ENCODE peak calls at places on chromosomes 4 and X, in seven cellular contexts. N is lung, U is Calu3, R is KG1, Z is GM13976, P is uterus, S is tibial nerve. D is an unnamed sample.

GRCh38 chr4:184370711-184371389 is 103.5 kb downstream of the IRF2 start:
- DNase-seq in Z (no peak), P (no peak), U (no peak), R (no peak), N (no peak), S (no peak), D (peak; percentile 1)

GRCh38 chr4:102569200-102569599 is 68.0 kb downstream of the NFKB1 start:
- DNase-seq in N (no peak), P (no peak), R (no peak), Z (no peak), S (no peak), U (no peak), D (no peak)

GRCh38 chr4:19888587-19888986 is 363.1 kb upstream of the SLIT2 start:
- DNase-seq in P (no peak), N (no peak), R (no peak), S (no peak), Z (no peak), U (no peak), D (no peak)

GRCh38 chr4:42654606-42655005 is 2.3 kb downstream of the ATP8A1 start:
- DNase-seq in S (peak; percentile 17), P (no peak), N (peak; percentile 69), U (peak; percentile 6), R (no peak), Z (peak; percentile 23), D (no peak)

GRCh38 chr4:128386761-128387599 is 99.4 kb upstream of the PGRMC2 start:
- DNase-seq in R (no peak), Z (no peak), U (peak; percentile 59), P (peak; percentile 96), N (peak; percentile 71), S (peak; percentile 86), D (peak; percentile 93)

GRCh38 chrX:69361286-69361926 is 142.7 kb upstream of the NALF2 start:
- DNase-seq in R (no peak), P (peak; percentile 25), S (no peak), Z (no peak), N (no peak), U (no peak), D (no peak)

GRCh38 chr4:84389406-84389805 is 109.7 kb downstream of the NKX6-1 start:
- DNase-seq in N (no peak), R (no peak), U (no peak), S (no peak), P (no peak), Z (no peak), D (no peak)

GRCh38 chr4:177450421-177451107 is 8.3 kb upstream of the AGA start:
- DNase-seq in S (no peak), P (no peak), R (no peak), U (no peak), Z (no peak), N (no peak), D (no peak)

GRCh38 chr4:99504804-99505502 is 5.9 kb upstream of the C4orf17 start:
- DNase-seq in U (no peak), N (no peak), P (no peak), S (no peak), R (no peak), Z (no peak), D (no peak)

GRCh38 chr4:7978907-7979651 is 39.4 kb upstream of the AFAP1 start:
- DNase-seq in P (no peak), U (no peak), Z (peak; percentile 23), S (no peak), R (no peak), N (no peak), D (no peak)

GRCh38 chrX:96389314-96390048 is 295.2 kb upstream of the DIAPH2 start:
- DNase-seq in R (no peak), U (no peak), N (no peak), S (no peak), P (no peak), Z (no peak), D (no peak)

D was measured in ureter.